ENCODE peak calls at places on chromosome 18, in six cellular contexts. T is Peyer's patch, P is A549, V is colonic mucosa, Y is K562, E is fibroblast of lung. S is an unnamed sample.

GRCh38 chr18:9771261-9771976 is 63.3 kb downstream of the RAB31 start:
- DNase-seq in Y (peak; percentile 90), P (peak; percentile 73), V (peak; percentile 87), T (peak; percentile 91), E (peak; percentile 67), S (peak; percentile 90)

GRCh38 chr18:13540783-13541182 is 185.6 kb downstream of the FAM210A start:
- DNase-seq in T (no peak), Y (no peak), P (no peak), E (no peak), V (no peak), S (no peak)

GRCh38 chr18:79385749-79386341 is 9.9 kb upstream of the NFATC1 start:
- DNase-seq in E (no peak), V (no peak), P (no peak), T (no peak), Y (no peak), S (peak; percentile 53)

GRCh38 chr18:199768-200167 is 41.4 kb downstream of the USP14 start:
- DNase-seq in V (no peak), P (no peak), E (no peak), T (no peak), Y (no peak), S (no peak)

GRCh38 chr18:76522104-76522503 is 27.1 kb upstream of the ZNF516 start:
- DNase-seq in T (no peak), P (no peak), E (no peak), V (no peak), Y (no peak), S (no peak)

GRCh38 chr18:21053127-21053526 is 58.5 kb downstream of the ROCK1 start:
- DNase-seq in V (no peak), P (peak; percentile 53), E (peak; percentile 82), T (no peak), Y (no peak), S (no peak)

GRCh38 chr18:13493071-13493470 is 233.3 kb downstream of the FAM210A start:
- DNase-seq in E (no peak), V (no peak), P (no peak), Y (no peak), T (no peak), S (no peak)

GRCh38 chr18:45652703-45653490 is 37.6 kb downstream of the SLC14A2 start:
- DNase-seq in Y (no peak), E (no peak), V (no peak), T (no peak), P (no peak), S (no peak)

GRCh38 chr18:74249181-74249968 is 42.4 kb downstream of the CYB5A start:
- DNase-seq in T (no peak), Y (peak; percentile 31), P (peak; percentile 82), V (no peak), E (peak; percentile 89), S (no peak)

GRCh38 chr18:58911241-58911640 is 46.6 kb downstream of the ZNF532 start:
- DNase-seq in Y (no peak), T (no peak), E (no peak), V (no peak), P (no peak), S (no peak)

GRCh38 chr18:22504665-22505064 is 87.0 kb upstream of the CTAGE1 start:
- DNase-seq in T (no peak), Y (no peak), E (peak; percentile 65), V (no peak), P (peak; percentile 25), S (no peak)

GRCh38 chr18:62128157-62128556 is 58.7 kb downstream of the PIGN start:
- DNase-seq in V (no peak), E (peak; percentile 59), Y (no peak), P (no peak), T (no peak), S (no peak)

GRCh38 chr18:48946329-48946835 is 4.4 kb downstream of the SMAD7 start:
- DNase-seq in Y (no peak), V (no peak), T (no peak), E (peak; percentile 46), P (no peak), S (peak; percentile 69)
- H3K27ac ChIP-seq in Y (no peak overlapping the region), V (no peak overlapping the region), T (peak overlapping the region; percentile 99), E (peak overlapping the region; percentile 27), P (peak overlapping the region; percentile 92), S (peak overlapping the region; percentile 95)

GRCh38 chr18:77910347-77910746 is 660.7 kb downstream of the GALR1 start:
- DNase-seq in V (no peak), E (no peak), Y (no peak), P (no peak), T (no peak), S (no peak)

GRCh38 chr18:77905011-77905410 is 655.4 kb downstream of the GALR1 start:
- DNase-seq in Y (no peak), T (no peak), V (no peak), E (no peak), P (no peak), S (no peak)

GRCh38 chr18:77899972-77900754 is 650.5 kb downstream of the GALR1 start:
- DNase-seq in P (peak; percentile 33), V (no peak), Y (peak; percentile 64), T (no peak), E (peak; percentile 2), S (no peak)

GRCh38 chr18:77906103-77906502 is 656.5 kb downstream of the GALR1 start:
- DNase-seq in E (no peak), V (no peak), T (no peak), P (no peak), Y (no peak), S (no peak)

DNA sequence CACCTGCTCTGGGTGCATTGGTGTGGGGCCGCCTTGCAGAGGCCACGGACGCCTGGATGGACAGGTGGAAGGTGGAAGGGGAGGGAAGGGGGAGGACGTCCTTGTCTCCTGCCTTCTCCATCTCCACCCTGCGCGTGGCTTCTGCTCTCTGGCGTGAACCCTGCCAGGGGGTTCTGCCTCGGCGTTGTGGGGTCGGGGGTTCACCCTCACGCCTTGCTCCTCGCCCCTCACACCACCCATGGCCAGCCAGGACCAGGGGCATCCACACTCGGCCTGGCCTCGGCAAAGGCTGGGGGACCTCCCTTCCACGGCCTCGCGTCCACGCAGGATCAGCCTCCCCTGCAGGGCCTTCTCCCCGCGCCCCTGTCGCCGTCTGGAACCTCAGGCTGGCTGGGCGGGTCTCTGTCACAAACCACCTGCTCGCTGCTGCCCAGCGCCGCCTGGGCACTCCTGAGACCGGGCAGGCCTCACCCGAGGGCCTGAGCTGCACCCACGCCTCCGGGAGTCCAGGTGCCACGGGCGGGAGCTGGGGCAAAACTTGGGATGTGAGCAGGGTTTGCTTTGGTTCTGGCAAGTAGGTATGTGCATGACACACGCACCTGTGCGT is 655.9 kb downstream of the GALR1 start:
- DNase-seq in T (no peak), P (no peak), V (no peak), Y (no peak), E (no peak), S (peak; percentile 60)
- H3K9me3 ChIP-seq in T (no peaks in the 10 kb centered on the region), P (no peaks in the 10 kb centered on the region), V (no peaks in the 10 kb centered on the region), Y (no peaks in the 10 kb centered on the region), E (no peaks in the 10 kb centered on the region), S (no peaks in the 10 kb centered on the region)

GRCh38 chr18:49921278-49922037 is 108.1 kb upstream of the ACAA2 start:
- DNase-seq in V (no peak), P (no peak), Y (no peak), T (no peak), E (no peak), S (no peak)
- TF ChIP-seq CTCF in V (no peak), P (no peak), Y (no peak), T (no peak), E (no peak), S (no peak)

DNA sequence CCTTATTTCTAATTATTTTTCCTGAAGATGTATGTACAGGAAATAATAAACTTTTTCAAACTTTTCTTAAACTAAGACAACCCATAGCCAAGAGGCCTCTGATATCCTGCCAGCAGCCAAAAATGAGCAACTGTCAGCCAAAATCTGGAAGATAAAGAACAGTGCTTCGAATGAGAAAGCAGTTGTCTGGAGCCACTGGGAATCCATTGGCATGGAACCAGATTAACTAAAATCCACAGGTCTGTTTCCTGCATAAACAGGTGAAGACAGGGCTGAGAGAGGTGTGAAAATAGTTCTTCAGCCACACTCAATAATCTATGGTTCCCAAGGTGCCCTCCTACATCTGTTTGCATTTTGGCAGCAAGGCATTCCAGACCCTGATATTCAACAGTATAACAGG is 1076.7 kb upstream of the PIK3C3 start:
- DNase-seq in Y (no peak), E (no peak), P (no peak), T (no peak), V (no peak), S (no peak)
- H3K27ac ChIP-seq in Y (no peak overlapping the region), E (no peak overlapping the region), P (no peak overlapping the region), T (no peak overlapping the region), V (no peak overlapping the region), S (no peak overlapping the region)

S was measured in upper lobe of right lung.